ENCODE peak calls at places on chromosomes 11 and 22, in four cellular contexts. F, B, R and W are unnamed samples.

GRCh38 chr22:38924197-38924952 is 33.0 kb upstream of the APOBEC3A start:
- DNase-seq in F (peak; percentile 83), B (peak; percentile 26), R (peak; percentile 73), W (no peak)

GRCh38 chr11:46295312-46295995 is 18.0 kb downstream of the CREB3L1 start:
- DNase-seq in B (no peak), F (peak; percentile 78), R (peak; percentile 83), W (peak; percentile 87)

GRCh38 chr11:90836031-90836430 is 613.2 kb upstream of the CHORDC1 start:
- DNase-seq in B (no peak), F (no peak), R (no peak), W (no peak)

GRCh38 chr11:30774451-30774850 is 188.3 kb upstream of the MPPED2 start:
- DNase-seq in F (no peak), R (no peak), B (no peak), W (no peak)

GRCh38 chr22:32413715-32414114 is 1.7 kb upstream of the RTCB start:
- DNase-seq in R (no peak), F (no peak), B (peak; percentile 10), W (no peak)

GRCh38 chr22:24406322-24407277 is 20.8 kb upstream of the ADORA2A start:
- DNase-seq in R (no peak), B (no peak), F (no peak), W (no peak)

GRCh38 chr11:58933661-58934060 is 5.6 kb upstream of the GLYATL1 start:
- DNase-seq in R (no peak), F (no peak), B (no peak), W (no peak)

GRCh38 chr11:65429724-65430405 is 7.3 kb downstream of the NEAT1 start:
- DNase-seq in F (peak; percentile 64), R (peak; percentile 77), B (no peak), W (peak; percentile 77)

GRCh38 chr11:86717817-86718501 is 45.5 kb upstream of the ME3 start:
- DNase-seq in R (no peak), F (no peak), B (no peak), W (no peak)

GRCh38 chr22:44995282-44995597 is 14.6 kb downstream of the PHF21B start:
- DNase-seq in R (no peak), F (no peak), B (no peak), W (no peak)

GRCh38 chr11:99257131-99257530 is 236.4 kb downstream of the CNTN5 start:
- DNase-seq in F (no peak), B (no peak), R (no peak), W (no peak)

GRCh38 chr22:23517804-23518380 is 62.2 kb downstream of the IGLL1 start:
- DNase-seq in R (no peak), F (no peak), B (no peak), W (no peak)

GRCh38 chr22:20964799-20965103 is 2.3 kb upstream of the AIFM3 start:
- DNase-seq in F (no peak), B (no peak), R (no peak), W (no peak)

GRCh38 chr11:116931206-116931953 is 94.0 kb upstream of the APOA1 start:
- DNase-seq in F (peak; percentile 19), R (no peak), B (no peak), W (peak; percentile 39)

GRCh38 chr11:68066742-68067141 is 27.9 kb downstream of the TCIRG1 start:
- DNase-seq in B (no peak), F (no peak), R (no peak), W (no peak)

GRCh38 chr11:12853652-12854296 is 155.3 kb upstream of the RASSF10 start:
- DNase-seq in B (no peak), F (peak; percentile 71), R (no peak), W (no peak)

GRCh38 chr11:30585892-30586250 is 282 bp downstream of the MPPED2 start:
- DNase-seq in R (peak; percentile 50), F (peak; percentile 44), B (no peak), W (peak; percentile 62)

GRCh38 chr11:129315781-129316579 is 59.7 kb upstream of the BARX2 start:
- DNase-seq in R (no peak), F (no peak), B (no peak), W (no peak)

GRCh38 chr11:11020747-11021149 is 162.9 kb upstream of the ZBED5 start:
- DNase-seq in R (peak; percentile 30), F (no peak), B (no peak), W (no peak)

GRCh38 chr11:72578051-72578450 is 96.2 kb downstream of the PDE2A start:
- DNase-seq in F (no peak), B (no peak), R (peak; percentile 11), W (no peak)

GRCh38 chr11:58577441-58578135 is 1.3 kb upstream of the ZFP91 start:
- DNase-seq in B (no peak), R (peak; percentile 60), F (no peak), W (peak; percentile 55)

GRCh38 chr22:29641052-29641780 is 37.8 kb downstream of the NF2 start:
- DNase-seq in F (peak; percentile 58), B (no peak), R (no peak), W (no peak)

GRCh38 chr11:100687630-100688395 is 725 bp downstream of the ARHGAP42 start:
- DNase-seq in R (peak; percentile 50), F (peak; percentile 61), B (peak; percentile 60), W (peak; percentile 59)

GRCh38 chr22:32476286-32476685 is 1.7 kb downstream of the FBXO7 start:
- DNase-seq in R (no peak), F (no peak), B (no peak), W (no peak)

GRCh38 chr11:130237282-130238006 is 77.3 kb downstream of the ZBTB44 start:
- DNase-seq in F (no peak), R (no peak), B (no peak), W (no peak)

GRCh38 chr11:134071766-134072403 is 3.0 kb downstream of the JAM3 start:
- DNase-seq in B (no peak), F (no peak), R (no peak), W (no peak)

DNA sequence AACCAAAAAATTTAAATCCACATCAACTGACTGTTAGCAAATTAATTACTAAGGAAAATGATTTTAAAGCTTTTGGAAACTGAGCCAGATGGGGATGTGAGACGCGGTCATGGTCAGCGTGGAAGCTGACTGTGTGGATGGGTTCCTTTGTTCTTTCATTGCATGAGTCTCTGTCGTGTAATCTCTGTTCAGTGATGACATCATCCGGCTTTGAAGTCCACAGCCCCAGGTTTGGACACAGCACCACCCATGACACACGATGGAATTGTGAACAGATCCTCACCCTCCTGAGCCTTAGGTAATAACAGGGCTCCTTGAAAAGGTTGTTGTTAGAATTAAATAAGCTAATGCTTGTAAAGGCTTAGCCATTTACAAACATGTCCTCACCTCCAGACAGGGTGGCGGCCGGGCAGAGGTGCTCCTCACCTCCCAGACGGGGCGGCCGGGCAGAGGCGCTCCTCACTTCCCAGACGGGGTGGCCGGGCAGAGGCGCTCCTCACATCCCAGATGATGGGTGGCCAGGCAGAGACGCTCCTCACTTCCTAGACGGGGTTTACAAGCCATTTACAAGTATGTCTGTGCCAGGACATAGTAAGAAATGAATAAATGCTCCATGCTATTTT is 677.3 kb downstream of the TBC1D22A start:
- DNase-seq in F (no peak), B (no peak), R (no peak), W (no peak)
- TF ChIP-seq CTCF in F (no peak), B (no peak), R (no peak), W (no peak)

DNA sequence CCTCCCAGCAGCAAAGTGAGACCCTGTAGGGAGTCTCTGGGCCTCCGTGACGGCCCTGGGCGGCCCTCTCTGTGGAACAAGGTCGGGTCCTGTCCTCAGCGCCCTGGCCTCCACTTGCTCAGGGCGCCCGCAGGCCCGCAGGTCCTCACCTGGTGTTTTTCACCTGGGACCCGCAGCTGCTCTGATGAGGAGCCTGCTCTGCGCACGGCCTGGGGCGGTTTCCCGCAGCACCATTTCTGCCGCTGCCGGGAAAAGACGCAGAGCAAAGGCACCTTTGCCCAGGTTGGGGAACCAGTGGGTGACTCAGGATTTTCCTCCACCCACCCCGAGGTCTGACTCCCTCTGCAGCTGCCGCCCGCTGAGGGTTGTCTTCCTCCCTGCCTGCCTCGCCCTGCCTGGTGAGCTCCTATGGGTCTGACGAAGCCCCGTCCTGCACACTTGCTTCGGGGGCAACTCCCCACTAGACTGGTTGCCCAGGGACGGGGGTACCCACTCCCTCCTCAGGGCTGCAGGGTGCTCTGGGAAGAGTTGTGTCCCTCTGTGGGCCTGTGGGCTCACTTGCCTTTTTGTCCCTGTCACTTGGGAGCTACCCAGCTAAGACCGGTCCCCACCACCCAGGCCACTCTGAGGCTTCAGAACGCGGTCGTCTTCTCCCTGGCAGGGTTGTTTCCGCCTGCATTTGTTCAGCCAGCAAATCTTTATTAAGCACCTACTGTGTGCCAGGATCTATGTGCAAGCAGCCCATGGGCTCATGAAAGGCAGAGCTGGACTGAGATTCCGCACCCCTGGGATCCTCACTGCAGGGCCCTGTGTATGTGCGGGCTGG is 89.5 kb downstream of the KCNQ1 start:
- DNase-seq in F (no peak), B (no peak), R (no peak), W (peak; percentile 28)
- TF ChIP-seq POLR2A in F (no peak), B (no peak), R (no peak), W (no peak)

GRCh38 chr22:37696657-37697539 is at the start of gene TRIOBP:
- DNase-seq in R (peak; percentile 93), F (peak; percentile 94), B (peak; percentile 77), W (peak; percentile 97)

GRCh38 chr22:37692627-37693285 is 4.1 kb upstream of the TRIOBP start:
- DNase-seq in R (no peak), F (no peak), B (no peak), W (no peak)

GRCh38 chr22:37701121-37701786 is 4.4 kb downstream of the TRIOBP start:
- DNase-seq in F (no peak), R (no peak), B (no peak), W (no peak)

GRCh38 chr22:37697540-37697835 is 640 bp downstream of the TRIOBP start:
- DNase-seq in F (no peak), B (no peak), R (no peak), W (no peak)
- H3K4me3 ChIP-seq in F (no peak overlapping the region), B (no peak overlapping the region), R (no peak overlapping the region), W (no peak overlapping the region)

GRCh38 chr11:2394818-2395105 is 5.8 kb upstream of the TSSC4 start:
- DNase-seq in F (no peak), B (no peak), R (no peak), W (no peak)

GRCh38 chr11:2395856-2396255 is 4.7 kb upstream of the TSSC4 start:
- DNase-seq in B (no peak), R (no peak), F (no peak), W (no peak)

GRCh38 chr11:2395211-2395730 is 5.3 kb upstream of the TSSC4 start:
- DNase-seq in F (no peak), B (no peak), R (no peak), W (no peak)

GRCh38 chr11:2393111-2393868 is 7.3 kb upstream of the TSSC4 start:
- DNase-seq in F (no peak), R (no peak), B (no peak), W (no peak)

DNA sequence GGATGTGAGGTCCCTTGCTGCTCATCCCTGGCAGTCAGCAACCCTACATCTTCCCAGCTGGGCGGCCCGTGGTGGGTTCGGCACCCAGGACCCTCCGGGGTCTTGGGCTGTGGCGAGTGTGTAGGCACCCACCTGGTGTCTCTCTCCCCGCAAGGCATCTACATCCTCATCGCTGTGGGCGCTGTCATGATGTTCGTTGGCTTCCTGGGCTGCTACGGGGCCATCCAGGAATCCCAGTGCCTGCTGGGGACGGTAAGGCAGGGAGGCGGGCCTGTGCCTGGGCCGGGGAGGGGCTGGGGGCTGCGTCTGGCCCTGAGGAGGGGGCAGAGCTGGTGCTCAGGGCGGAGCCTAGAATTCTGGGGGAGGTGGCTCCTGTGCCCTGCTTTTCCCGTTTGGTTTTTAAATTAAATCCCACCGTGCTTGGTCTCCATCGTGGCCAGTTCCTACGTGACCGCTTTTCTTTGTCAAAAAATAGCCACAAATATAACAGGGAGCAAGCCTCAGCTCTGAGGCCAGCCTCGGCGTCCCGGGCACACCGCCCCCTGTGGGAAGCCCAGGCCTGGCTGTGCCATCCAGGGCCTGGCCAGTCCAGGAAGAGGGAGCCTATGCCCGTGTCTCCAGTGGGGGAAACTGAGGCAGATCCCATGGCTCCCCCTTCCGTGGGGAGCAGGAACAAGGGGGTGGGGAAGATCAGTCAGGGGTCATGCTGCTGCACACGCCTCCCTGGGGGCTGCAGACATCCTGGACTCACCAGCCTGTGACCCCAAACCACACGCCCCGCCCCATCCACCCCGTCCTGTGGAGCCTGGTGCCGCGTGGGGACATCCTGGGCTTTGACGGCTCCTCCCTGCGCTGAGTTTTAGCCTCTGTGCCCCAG is 6.4 kb upstream of the TSSC4 start:
- DNase-seq in B (no peak), R (no peak), F (no peak), W (no peak)
- TF ChIP-seq CTCF in B (no peak), R (no peak), F (no peak), W (no peak)